ENCODE peak calls at places on chromosomes 13 and 19, in ten cellular contexts. G is PC-3; I is myocyte; J is ELR; M is Right ventricle myocardium superior; A is activated CD4-positive, alpha-beta T cell treated with anti-CD3 and anti-CD28 coated beads for 24 hours; S is fibroblast of pulmonary artery; K is stimulated activated CD4-positive, alpha-beta T cell treated with anti-CD3 and anti-CD28 coated beads, Interleukin-4, amount 100 ng/mL, for 48 hours; X is tibial nerve; Y is sigmoid colon. R is an unnamed sample.

GRCh38 chr19:2636897-2637683 is 65.4 kb downstream of the GNG7 start:
- DNase-seq in G (peak; percentile 58), I (peak; percentile 42), J (peak; percentile 58), M (peak; percentile 78), A (peak; percentile 55), S (peak; percentile 61), K (peak; percentile 56), X (peak; percentile 57), Y (peak; percentile 75), R (no peak)

GRCh38 chr13:50130686-50131051 is 115.4 kb downstream of the KCNRG start:
- DNase-seq in G (peak; percentile 21), I (peak; percentile 49), J (peak; percentile 61), M (peak; percentile 55), A (no peak), S (peak; percentile 69), K (no peak), X (no peak), Y (no peak), R (no peak)

GRCh38 chr19:17513801-17514200 is 2.4 kb downstream of the PGLS start:
- DNase-seq in G (no peak), I (peak; percentile 8), J (peak; percentile 49), M (no peak), A (no peak), S (no peak), K (no peak), X (no peak), Y (no peak), R (no peak)

GRCh38 chr13:38582133-38582532 is 104.7 kb upstream of the FREM2 start:
- DNase-seq in G (peak; percentile 59), I (peak; percentile 67), J (peak; percentile 52), M (no peak), A (no peak), S (peak; percentile 57), K (no peak), X (peak; percentile 56), Y (no peak), R (no peak)

GRCh38 chr13:28117689-28118377 is 17.5 kb upstream of the FLT3 start:
- DNase-seq in G (peak; percentile 37), I (peak; percentile 16), J (no peak), M (peak; percentile 86), A (no peak), S (peak; percentile 60), K (no peak), X (peak; percentile 52), Y (no peak), R (no peak)

GRCh38 chr19:58474291-58474996 is 1.7 kb upstream of the ZNF446 start:
- DNase-seq in G (no peak), I (peak; percentile 91), J (peak; percentile 59), M (no peak), A (no peak), S (peak; percentile 31), K (no peak), X (no peak), Y (no peak), R (no peak)

GRCh38 chr13:107144432-107144831 is 576.5 kb upstream of the ARGLU1 start:
- DNase-seq in G (peak; percentile 12), I (no peak), J (peak; percentile 0), M (no peak), A (no peak), S (peak; percentile 15), K (no peak), X (no peak), Y (no peak), R (no peak)

GRCh38 chr19:4034048-4035017 is 26.8 kb downstream of the PIAS4 start:
- DNase-seq in G (no peak), I (peak; percentile 32), J (no peak), M (no peak), A (no peak), S (no peak), K (no peak), X (no peak), Y (no peak), R (no peak)

GRCh38 chr13:38530492-38530891 is 156.4 kb upstream of the FREM2 start:
- DNase-seq in G (peak; percentile 33), I (peak; percentile 41), J (peak; percentile 32), M (no peak), A (no peak), S (peak; percentile 53), K (no peak), X (no peak), Y (no peak), R (no peak)

GRCh38 chr19:55188620-55189019 is 8.5 kb upstream of the SYT5 start:
- DNase-seq in G (no peak), I (no peak), J (no peak), M (no peak), A (no peak), S (peak; percentile 53), K (no peak), X (no peak), Y (no peak), R (no peak)

GRCh38 chr19:6500837-6501739 is 1.0 kb downstream of the TUBB4A start:
- DNase-seq in G (no peak), I (no peak), J (no peak), M (no peak), A (no peak), S (no peak), K (no peak), X (no peak), Y (no peak), R (no peak)

GRCh38 chr19:17294051-17294891 is 9.0 kb downstream of the ABHD8 start:
- DNase-seq in G (no peak), I (no peak), J (peak; percentile 59), M (peak; percentile 58), A (peak; percentile 42), S (no peak), K (peak; percentile 47), X (no peak), Y (no peak), R (no peak)